ENCODE peak calls at places on chromosomes 13 and 19, in four cellular contexts. H is mesendoderm, G is mesenchymal stem cell, E is IMR-90. D is an unnamed sample.

GRCh38 chr13:59176775-59177174 is 987.0 kb downstream of the DIAPH3 start:
- DNase-seq in H (peak), G (no peak), E (no peak), D (no peak)

GRCh38 chr13:48891586-48891985 is 84.1 kb upstream of the FNDC3A start:
- DNase-seq in H (no peak), G (peak), E (peak), D (no peak)

GRCh38 chr19:41415154-41415571 is 12.0 kb downstream of the B3GNT8 start:
- DNase-seq in H (no peak), G (no peak), E (no peak), D (no peak)

GRCh38 chr19:21699197-21699596 is 68.2 kb downstream of the ZNF100 start:
- DNase-seq in H (peak), G (no peak), E (no peak), D (no peak)

GRCh38 chr13:33276581-33276980 is 9.0 kb downstream of the STARD13 start:
- DNase-seq in H (peak), G (no peak), E (no peak), D (no peak)

GRCh38 chr19:45264781-45265317 is 13.8 kb downstream of the MARK4 start:
- DNase-seq in H (no peak), G (no peak), E (no peak), D (no peak)

GRCh38 chr19:18274303-18274775 is at the start of gene IQCN:
- DNase-seq in H (peak), G (peak), E (no peak), D (no peak)

GRCh38 chr19:35178701-35179100 is 24.2 kb downstream of the FXYD5 start:
- DNase-seq in H (no peak), G (no peak), E (no peak), D (no peak)

GRCh38 chr19:32566246-32566830 is 14.7 kb upstream of the PDCD5 start:
- DNase-seq in H (no peak), G (peak), E (peak), D (no peak)

GRCh38 chr13:76799696-76800095 is 86.5 kb downstream of the KCTD12 start:
- DNase-seq in H (peak), G (peak), E (no peak), D (no peak)

DNA sequence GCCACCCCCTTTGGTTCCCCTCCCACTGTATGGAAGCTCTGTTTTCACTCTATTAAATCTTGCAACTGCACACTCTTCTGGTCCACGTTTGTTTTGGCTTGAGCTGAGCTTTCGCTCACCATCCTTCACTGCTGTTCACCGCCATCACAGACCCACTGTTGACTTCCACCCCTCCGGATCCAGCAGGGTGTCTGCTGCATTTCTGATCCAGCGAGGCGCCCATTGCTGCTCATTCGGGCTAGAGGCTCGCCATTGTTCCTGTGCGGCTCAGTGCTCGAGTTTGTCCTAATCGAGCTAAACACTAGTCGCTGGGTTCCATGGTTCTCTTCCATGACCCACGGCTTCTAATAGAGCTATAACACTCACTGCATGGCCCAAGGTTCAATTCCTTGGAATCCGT is 42.7 kb downstream of the ACTN4 start:
- DNase-seq in H (no peak), G (no peak), E (no peak), D (no peak)
- H3K18ac ChIP-seq in H (no peak), G (no peak), E (no peak), D (no peak)

DNA sequence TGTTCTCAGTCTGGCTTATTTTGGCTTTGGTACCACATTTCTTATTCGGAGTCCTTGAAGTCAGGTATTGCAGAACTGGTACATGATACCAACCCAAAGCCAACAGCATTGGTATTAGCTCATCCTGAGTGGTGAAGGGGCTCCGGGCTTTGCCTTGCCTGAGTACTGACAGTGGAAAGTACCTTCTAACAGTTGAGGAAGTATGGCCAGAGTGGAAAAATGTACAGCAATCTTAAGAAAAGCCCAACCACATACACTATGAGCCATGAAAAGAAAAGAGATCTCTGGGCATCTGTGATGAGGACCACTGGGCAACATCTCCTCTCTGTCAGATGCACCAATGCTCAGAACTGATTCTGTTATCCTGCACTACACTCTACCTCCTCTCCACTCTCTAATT is 8.3 kb downstream of the LCP1 start:
- DNase-seq in H (no peak), G (no peak), E (no peak), D (no peak)
- H3K4ac ChIP-seq in H (no peak), G (no peak), E (no peak), D (no peak)

DNA sequence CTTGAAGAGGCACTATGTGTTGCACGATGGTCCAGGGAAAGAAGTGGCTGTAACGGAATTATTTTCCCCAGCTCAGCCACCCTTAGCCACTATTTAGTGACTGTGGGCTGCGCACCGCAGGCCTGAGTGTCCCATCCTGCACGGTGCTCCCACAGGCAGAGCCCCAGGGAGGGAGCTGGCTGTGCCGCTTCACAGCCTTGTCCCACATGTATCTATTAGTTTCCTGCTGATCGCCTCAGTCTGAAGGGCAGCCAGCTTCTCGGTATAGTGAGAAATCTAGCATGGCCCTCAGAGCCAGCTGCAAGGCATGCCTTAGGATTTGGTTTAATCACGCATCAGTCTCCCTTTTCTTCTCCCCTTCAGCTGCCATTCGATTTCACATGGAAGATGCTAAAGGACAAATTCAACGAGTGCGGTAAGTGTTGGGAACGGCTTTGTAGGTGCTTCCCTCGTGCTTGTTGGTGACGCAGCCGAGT is 15.7 kb downstream of the PRAM1 start:
- DNase-seq in H (no peak), G (no peak), E (no peak), D (no peak)
- H3K18ac ChIP-seq in H (no peak), G (no peak), E (no peak), D (no peak)

DNA sequence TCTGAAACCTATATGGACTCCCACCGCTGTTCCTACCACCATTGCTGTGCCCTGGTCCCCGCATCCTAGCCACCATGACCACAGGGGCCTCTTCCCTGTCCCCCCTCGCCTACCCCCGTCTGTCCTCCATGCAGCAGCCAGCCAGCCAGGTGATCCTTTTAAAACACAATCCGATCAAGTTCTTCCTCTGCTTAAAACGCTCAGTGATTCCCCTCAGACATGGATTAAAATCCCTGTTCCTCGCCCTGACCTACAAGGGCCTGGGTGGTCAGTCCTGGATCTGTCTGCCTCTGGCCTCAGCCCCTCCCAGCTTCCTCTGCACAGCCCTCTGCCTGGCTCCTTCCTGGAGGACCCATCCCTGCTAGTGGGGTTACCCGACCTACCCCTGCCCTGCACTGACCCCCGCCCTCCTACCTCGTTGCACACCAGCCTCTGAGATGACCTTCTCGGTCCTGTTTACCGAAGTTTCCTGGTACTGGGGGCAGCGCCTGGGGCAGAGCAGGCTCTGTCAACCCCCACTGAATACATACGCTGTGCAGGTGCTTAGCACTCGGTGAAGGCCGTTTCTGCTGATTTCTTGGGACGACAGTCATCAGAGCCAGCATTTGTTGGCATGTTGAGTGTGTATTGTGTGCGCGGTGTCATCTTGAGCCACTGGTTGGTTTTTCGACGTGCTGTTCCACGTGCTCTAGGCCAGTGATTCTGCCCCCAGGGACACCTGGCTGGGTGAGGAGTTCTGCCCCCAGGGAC is 14.7 kb upstream of the LENG8 start:
- DNase-seq in H (no peak), G (no peak), E (no peak), D (no peak)
- H3K4ac ChIP-seq in H (no peak), G (no peak), E (no peak), D (no peak)

GRCh38 chr13:110272227-110272626 is 34.7 kb downstream of the COL4A1 start:
- DNase-seq in H (no peak), G (no peak), E (no peak), D (peak)

GRCh38 chr13:110268576-110269185 is 38.3 kb downstream of the COL4A1 start:
- DNase-seq in H (no peak), G (no peak), E (no peak), D (no peak)

GRCh38 chr13:110269509-110270185 is 37.3 kb downstream of the COL4A1 start:
- DNase-seq in H (no peak), G (no peak), E (no peak), D (peak)

GRCh38 chr13:110271313-110271712 is 35.6 kb downstream of the COL4A1 start:
- DNase-seq in H (no peak), G (no peak), E (no peak), D (peak)

DNA sequence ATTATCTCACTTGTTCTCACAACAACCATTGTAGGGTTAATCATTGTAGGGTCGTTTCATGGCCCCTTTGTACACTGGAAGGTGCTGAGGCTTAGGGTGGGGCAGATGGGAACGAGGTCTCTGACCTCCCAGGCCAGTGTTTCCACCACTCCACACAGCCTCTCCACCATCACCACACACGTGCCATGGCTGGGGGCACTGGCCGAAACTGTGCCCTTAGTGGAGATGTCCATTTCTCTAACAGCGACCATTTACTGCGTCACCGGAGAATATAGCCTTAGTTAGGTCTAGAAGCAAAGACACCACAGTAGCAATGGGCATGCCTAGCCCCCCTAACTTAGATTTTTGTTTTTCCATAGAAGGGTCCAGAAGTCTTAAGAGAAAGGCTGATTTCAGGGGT is 36.5 kb downstream of the COL4A1 start:
- DNase-seq in H (no peak), G (no peak), E (no peak), D (no peak)
- H3K18ac ChIP-seq in H (no peak), G (no peak), E (no peak), D (no peak)

GRCh38 chr19:3669616-3670257 is 30.5 kb downstream of the PIP5K1C start:
- DNase-seq in H (peak), G (no peak), E (no peak), D (no peak)

GRCh38 chr19:3669134-3669436 is 31.2 kb downstream of the PIP5K1C start:
- DNase-seq in H (no peak), G (no peak), E (no peak), D (no peak)

GRCh38 chr19:3667037-3667638 is 33.1 kb downstream of the PIP5K1C start:
- DNase-seq in H (no peak), G (no peak), E (no peak), D (no peak)

GRCh38 chr19:3667766-3668165 is 32.5 kb downstream of the PIP5K1C start:
- DNase-seq in H (no peak), G (no peak), E (no peak), D (no peak)

GRCh38 chr19:3668331-3669133 is 31.7 kb downstream of the PIP5K1C start:
- DNase-seq in H (no peak), G (peak), E (peak), D (no peak)
- H3K4ac ChIP-seq in H (no peak), G (peak), E (no peak), D (no peak)

DNA sequence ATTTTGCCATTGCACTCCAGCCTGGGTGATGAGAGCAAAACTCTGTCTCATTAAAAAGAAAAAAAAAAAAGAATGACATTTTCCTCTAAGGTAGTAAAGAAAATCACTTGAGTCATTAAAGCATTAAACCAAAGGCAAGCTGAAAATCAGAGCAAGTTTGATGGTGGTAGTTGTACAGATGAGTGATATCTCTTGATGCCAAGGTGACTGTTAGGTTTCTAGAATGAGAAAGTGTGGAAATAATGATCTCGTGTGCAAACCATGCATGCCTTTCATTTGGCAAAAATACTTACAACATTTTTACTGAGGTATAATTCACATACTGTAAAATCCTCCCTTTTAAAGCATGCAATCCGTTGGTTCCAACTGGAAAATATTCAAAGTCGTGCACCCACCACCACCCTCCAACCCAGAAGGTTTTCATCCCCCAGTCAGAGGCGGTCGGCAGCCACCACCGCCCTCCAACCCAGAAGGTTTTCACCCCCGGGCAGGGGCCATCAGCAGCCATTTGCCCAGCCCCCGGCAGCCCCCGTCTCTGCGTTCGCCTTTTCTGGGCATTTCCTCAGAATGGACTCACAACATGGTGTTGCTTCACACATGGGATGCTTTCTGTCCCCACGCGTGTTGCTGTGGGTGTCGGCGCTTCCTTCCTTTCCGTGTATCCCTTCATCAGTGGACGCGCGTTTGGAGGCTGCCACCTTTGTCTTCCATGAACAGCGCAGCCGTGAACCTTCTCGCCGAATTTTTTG is 90.2 kb downstream of the ATP11A start:
- DNase-seq in H (peak), G (no peak), E (peak), D (no peak)
- H3K18ac ChIP-seq in H (no peak), G (no peak), E (peak), D (peak)

DNA sequence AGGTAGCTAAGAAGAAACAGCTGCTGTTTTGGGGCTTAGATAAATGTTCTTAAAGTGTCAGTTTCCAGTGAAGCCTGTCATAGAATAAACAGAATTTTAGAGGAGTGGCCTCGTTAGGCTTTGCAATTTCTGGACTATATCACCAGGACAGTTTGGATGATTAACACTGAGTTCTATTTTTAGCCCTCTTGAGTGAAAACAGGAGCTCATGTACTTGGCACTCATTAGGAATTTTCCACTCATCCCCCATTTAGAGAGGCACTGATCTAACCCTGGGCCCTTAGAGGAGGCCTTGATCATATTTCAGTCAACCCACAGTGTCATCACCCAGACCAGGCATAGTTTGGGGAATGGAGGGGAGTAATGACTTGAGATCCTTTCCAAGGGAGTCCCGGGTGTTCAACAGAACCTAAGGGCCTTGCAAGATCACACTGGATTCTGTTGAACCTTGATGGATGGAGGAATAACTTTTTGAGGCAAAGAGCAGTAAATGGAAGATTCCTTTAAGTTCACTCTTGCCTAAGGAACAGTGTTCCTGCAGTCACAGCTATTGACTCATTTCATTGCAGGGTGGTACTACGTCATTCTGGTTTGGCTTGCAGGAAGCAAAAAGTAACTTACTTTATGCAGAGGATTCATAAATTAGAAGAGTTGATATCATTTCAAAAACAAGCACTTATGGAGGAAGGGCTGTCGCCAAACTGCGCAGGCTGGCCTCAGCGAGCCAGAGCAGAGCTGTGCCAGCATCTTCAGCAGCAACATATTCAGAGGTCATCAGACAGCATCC is 160.2 kb downstream of the SLC7A1 start:
- DNase-seq in H (no peak), G (peak), E (peak), D (no peak)
- H3K4ac ChIP-seq in H (no peak), G (peak), E (peak), D (no peak)

DNA sequence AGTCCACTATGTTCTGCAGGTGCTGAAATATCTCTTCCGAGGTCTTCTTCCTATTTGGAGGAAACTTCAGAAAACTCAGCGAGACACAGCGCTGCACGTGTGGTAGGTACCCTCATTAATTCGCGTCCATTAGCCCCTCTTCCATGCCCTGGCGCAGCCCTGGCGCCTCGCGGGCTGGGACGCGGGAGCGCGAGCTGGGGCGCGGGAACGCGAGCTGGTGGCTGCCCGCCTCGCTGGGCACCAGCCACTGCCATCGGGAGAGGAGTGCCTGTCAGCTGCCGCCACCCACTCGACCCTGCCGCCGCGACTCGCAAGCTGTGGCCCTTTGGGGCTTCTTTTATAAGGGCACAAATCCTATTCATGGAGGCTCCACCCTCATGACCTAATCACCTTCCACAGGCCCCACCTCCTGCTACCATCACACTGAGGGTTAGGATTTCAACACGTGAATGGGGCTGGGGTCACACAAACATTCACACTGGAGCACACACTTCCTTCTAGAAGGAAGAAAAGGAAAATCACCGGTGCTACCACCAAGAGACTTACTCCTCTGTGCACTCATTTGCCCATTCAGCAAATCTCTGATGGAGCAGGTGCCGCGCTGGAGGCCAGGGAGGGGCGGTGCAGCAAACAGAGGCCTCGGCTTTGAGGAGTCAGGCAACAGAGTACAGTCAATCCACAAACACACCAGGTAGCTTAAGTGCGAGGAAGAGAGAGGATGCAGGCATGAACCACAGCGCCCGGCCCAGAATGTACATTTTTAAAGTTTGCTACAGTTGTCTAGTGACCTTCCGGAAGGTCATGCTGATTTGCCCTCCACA is 43.0 kb upstream of the LATS2 start:
- DNase-seq in H (no peak), G (no peak), E (no peak), D (no peak)
- H3K18ac ChIP-seq in H (no peak), G (no peak), E (no peak), D (no peak)

GRCh38 chr19:10037809-10038208 is 24.5 kb downstream of the RDH8 start:
- DNase-seq in H (no peak), G (no peak), E (no peak), D (no peak)
- H3K4ac ChIP-seq in H (no peak), G (no peak), E (no peak), D (no peak)

D was measured in H1.